ENCODE peak calls at places on chromosome 18, in eight cellular contexts. One of them, this sample, is unnamed.

GRCh38 chr18:35533916-35534315 is 36.2 kb upstream of the INO80C start:
- DNase-seq in IMR-90: no peak
- DNase-seq in foreskin fibroblast: no peak
- DNase-seq in left ventricle myocardium inferior: no peak
- DNase-seq in osteocyte: no peak
- DNase-seq in astrocyte of the cerebellum: no peak
- DNase-seq in fibroblast of pulmonary artery: no peak
- DNase-seq in upper lobe of right lung: no peak
- DNase-seq in this sample: no peak

GRCh38 chr18:74632088-74632679 is 34.5 kb downstream of the ZNF407 start:
- DNase-seq in fibroblast of pulmonary artery: no peak
- DNase-seq in astrocyte of the cerebellum: no peak
- DNase-seq in foreskin fibroblast: no peak
- DNase-seq in upper lobe of right lung: no peak
- DNase-seq in left ventricle myocardium inferior: no peak
- DNase-seq in IMR-90: no peak
- DNase-seq in osteocyte: no peak
- DNase-seq in this sample: no peak

GRCh38 chr18:58335821-58336220 is 291.8 kb downstream of the NEDD4L start:
- DNase-seq in left ventricle myocardium inferior: no peak
- DNase-seq in osteocyte: no peak
- DNase-seq in upper lobe of right lung: no peak
- DNase-seq in IMR-90: no peak
- DNase-seq in foreskin fibroblast: no peak
- DNase-seq in fibroblast of pulmonary artery: no peak
- DNase-seq in astrocyte of the cerebellum: no peak
- DNase-seq in this sample: no peak

GRCh38 chr18:74698881-74699280 is 101.2 kb downstream of the ZNF407 start:
- DNase-seq in foreskin fibroblast: no peak
- DNase-seq in osteocyte: no peak
- DNase-seq in left ventricle myocardium inferior: no peak
- DNase-seq in astrocyte of the cerebellum: no peak
- DNase-seq in IMR-90: no peak
- DNase-seq in upper lobe of right lung: no peak
- DNase-seq in fibroblast of pulmonary artery: no peak
- DNase-seq in this sample: no peak

GRCh38 chr18:26397019-26397418 is 151.3 kb downstream of the KCTD1 start:
- DNase-seq in upper lobe of right lung: no peak
- DNase-seq in foreskin fibroblast: no peak
- DNase-seq in left ventricle myocardium inferior: no peak
- DNase-seq in astrocyte of the cerebellum: no peak
- DNase-seq in fibroblast of pulmonary artery: no peak
- DNase-seq in osteocyte: no peak
- DNase-seq in IMR-90: no peak
- DNase-seq in this sample: no peak

GRCh38 chr18:8631265-8631664 is 22.0 kb downstream of the RAB12 start:
- DNase-seq in osteocyte: no peak
- DNase-seq in fibroblast of pulmonary artery: no peak
- DNase-seq in upper lobe of right lung: no peak
- DNase-seq in IMR-90: no peak
- DNase-seq in astrocyte of the cerebellum: no peak
- DNase-seq in foreskin fibroblast: no peak
- DNase-seq in left ventricle myocardium inferior: no peak
- DNase-seq in this sample: no peak

GRCh38 chr18:76977681-76978234 is 154.8 kb downstream of the MBP start:
- DNase-seq in IMR-90: peak; percentile 30
- DNase-seq in upper lobe of right lung: peak; percentile 44
- DNase-seq in osteocyte: peak; percentile 30
- DNase-seq in fibroblast of pulmonary artery: no peak
- DNase-seq in astrocyte of the cerebellum: no peak
- DNase-seq in foreskin fibroblast: no peak
- DNase-seq in left ventricle myocardium inferior: no peak
- DNase-seq in this sample: no peak

GRCh38 chr18:70621710-70622109 is 332.9 kb downstream of the SOCS6 start:
- DNase-seq in IMR-90: no peak
- DNase-seq in astrocyte of the cerebellum: no peak
- DNase-seq in upper lobe of right lung: no peak
- DNase-seq in foreskin fibroblast: no peak
- DNase-seq in left ventricle myocardium inferior: no peak
- DNase-seq in fibroblast of pulmonary artery: no peak
- DNase-seq in osteocyte: no peak
- DNase-seq in this sample: no peak

GRCh38 chr18:54416459-54416858 is 58.8 kb downstream of the C18orf54 start:
- DNase-seq in foreskin fibroblast: peak; percentile 61
- DNase-seq in IMR-90: peak; percentile 46
- DNase-seq in upper lobe of right lung: no peak
- DNase-seq in left ventricle myocardium inferior: no peak
- DNase-seq in astrocyte of the cerebellum: peak; percentile 77
- DNase-seq in osteocyte: no peak
- DNase-seq in fibroblast of pulmonary artery: peak; percentile 70
- DNase-seq in this sample: no peak

GRCh38 chr18:8703181-8703638 is 2.1 kb upstream of the MTCL1 start:
- DNase-seq in foreskin fibroblast: no peak
- DNase-seq in IMR-90: no peak
- DNase-seq in osteocyte: peak; percentile 74
- DNase-seq in upper lobe of right lung: no peak
- DNase-seq in astrocyte of the cerebellum: no peak
- DNase-seq in left ventricle myocardium inferior: no peak
- DNase-seq in fibroblast of pulmonary artery: no peak
- DNase-seq in this sample: peak; percentile 19

GRCh38 chr18:74489631-74490030 is 6.5 kb upstream of the CNDP2 start:
- DNase-seq in left ventricle myocardium inferior: no peak
- DNase-seq in IMR-90: peak; percentile 46
- DNase-seq in osteocyte: peak; percentile 30
- DNase-seq in foreskin fibroblast: peak; percentile 49
- DNase-seq in astrocyte of the cerebellum: peak; percentile 77
- DNase-seq in upper lobe of right lung: no peak
- DNase-seq in fibroblast of pulmonary artery: peak; percentile 27
- DNase-seq in this sample: no peak

GRCh38 chr18:33231474-33232317 is 208.8 kb downstream of the CCDC178 start:
- DNase-seq in fibroblast of pulmonary artery: peak; percentile 76
- DNase-seq in left ventricle myocardium inferior: peak; percentile 19
- DNase-seq in foreskin fibroblast: peak; percentile 80
- DNase-seq in osteocyte: peak; percentile 86
- DNase-seq in upper lobe of right lung: peak; percentile 48
- DNase-seq in IMR-90: peak; percentile 60
- DNase-seq in astrocyte of the cerebellum: peak; percentile 57
- DNase-seq in this sample: peak; percentile 86

GRCh38 chr18:33232318-33232626 is 208.2 kb downstream of the CCDC178 start:
- DNase-seq in osteocyte: no peak
- DNase-seq in fibroblast of pulmonary artery: no peak
- DNase-seq in astrocyte of the cerebellum: no peak
- DNase-seq in left ventricle myocardium inferior: no peak
- DNase-seq in upper lobe of right lung: no peak
- DNase-seq in IMR-90: no peak
- DNase-seq in foreskin fibroblast: peak; percentile 1
- DNase-seq in this sample: no peak
- TF ChIP-seq CTCF in osteocyte: peak; percentile 13
- TF ChIP-seq CTCF in fibroblast of pulmonary artery: no peak
- TF ChIP-seq CTCF in astrocyte of the cerebellum: no peak
- TF ChIP-seq CTCF in left ventricle myocardium inferior: peak; percentile 4
- TF ChIP-seq CTCF in upper lobe of right lung: no peak
- TF ChIP-seq CTCF in IMR-90: no peak
- TF ChIP-seq CTCF in foreskin fibroblast: no peak
- TF ChIP-seq CTCF in this sample: no peak

GRCh38 chr18:21109936-21110666 is 1.5 kb downstream of the ROCK1 start:
- DNase-seq in fibroblast of pulmonary artery: no peak
- DNase-seq in left ventricle myocardium inferior: no peak
- DNase-seq in IMR-90: peak; percentile 30
- DNase-seq in foreskin fibroblast: no peak
- DNase-seq in upper lobe of right lung: no peak
- DNase-seq in astrocyte of the cerebellum: no peak
- DNase-seq in osteocyte: no peak
- DNase-seq in this sample: no peak

GRCh38 chr18:21111351-21112139 is at the start of gene ROCK1:
- DNase-seq in IMR-90: peak; percentile 96
- DNase-seq in foreskin fibroblast: peak; percentile 99
- DNase-seq in fibroblast of pulmonary artery: peak; percentile 98
- DNase-seq in upper lobe of right lung: peak; percentile 100
- DNase-seq in left ventricle myocardium inferior: peak; percentile 99
- DNase-seq in osteocyte: peak; percentile 100
- DNase-seq in astrocyte of the cerebellum: peak; percentile 90
- DNase-seq in this sample: peak; percentile 99

GRCh38 chr18:21110667-21111350 is 804 bp downstream of the ROCK1 start:
- DNase-seq in upper lobe of right lung: peak; percentile 80
- DNase-seq in astrocyte of the cerebellum: no peak
- DNase-seq in left ventricle myocardium inferior: peak; percentile 44
- DNase-seq in IMR-90: peak; percentile 46
- DNase-seq in fibroblast of pulmonary artery: peak; percentile 39
- DNase-seq in foreskin fibroblast: peak; percentile 53
- DNase-seq in osteocyte: no peak
- DNase-seq in this sample: peak; percentile 61

GRCh38 chr18:21112543-21113105 is 1.0 kb upstream of the ROCK1 start:
- DNase-seq in upper lobe of right lung: no peak
- DNase-seq in left ventricle myocardium inferior: no peak
- DNase-seq in fibroblast of pulmonary artery: peak; percentile 16
- DNase-seq in IMR-90: peak; percentile 32
- DNase-seq in osteocyte: no peak
- DNase-seq in foreskin fibroblast: peak; percentile 44
- DNase-seq in astrocyte of the cerebellum: no peak
- DNase-seq in this sample: no peak

DNA sequence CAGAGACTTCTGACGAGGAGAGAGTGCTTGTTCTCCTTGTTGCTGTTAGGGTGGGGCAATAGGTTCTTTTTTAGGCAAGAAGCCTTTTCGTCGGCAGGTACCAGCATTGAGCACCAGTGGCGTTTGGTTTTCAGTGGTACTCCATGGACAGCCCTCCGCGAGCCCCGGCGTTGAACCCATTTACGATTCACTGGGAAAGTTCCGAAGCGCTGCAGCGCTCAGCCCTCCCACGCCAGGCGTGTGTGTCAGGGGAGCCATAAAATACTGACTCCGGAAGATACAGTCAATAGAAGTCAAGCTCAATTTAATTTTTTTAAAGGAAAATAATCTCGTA is 494 bp upstream of the ROCK1 start:
- DNase-seq in osteocyte: no peak
- DNase-seq in left ventricle myocardium inferior: no peak
- DNase-seq in IMR-90: no peak
- DNase-seq in upper lobe of right lung: no peak
- DNase-seq in foreskin fibroblast: no peak
- DNase-seq in fibroblast of pulmonary artery: no peak
- DNase-seq in astrocyte of the cerebellum: no peak
- DNase-seq in this sample: peak; percentile 68
- TF ChIP-seq CTCF in osteocyte: no peak
- TF ChIP-seq CTCF in left ventricle myocardium inferior: peak; percentile 24
- TF ChIP-seq CTCF in IMR-90: no peak
- TF ChIP-seq CTCF in upper lobe of right lung: no peak
- TF ChIP-seq CTCF in foreskin fibroblast: no peak
- TF ChIP-seq CTCF in fibroblast of pulmonary artery: no peak
- TF ChIP-seq CTCF in astrocyte of the cerebellum: no peak
- TF ChIP-seq CTCF in this sample: no peak

GRCh38 chr18:10525563-10526210 is at the start of gene NAPG:
- DNase-seq in upper lobe of right lung: peak; percentile 96
- DNase-seq in astrocyte of the cerebellum: peak; percentile 73
- DNase-seq in left ventricle myocardium inferior: peak; percentile 94
- DNase-seq in fibroblast of pulmonary artery: peak; percentile 96
- DNase-seq in foreskin fibroblast: peak; percentile 98
- DNase-seq in osteocyte: peak; percentile 97
- DNase-seq in IMR-90: peak; percentile 92
- DNase-seq in this sample: peak; percentile 86

GRCh38 chr18:10523544-10523943 is 2.3 kb upstream of the NAPG start:
- DNase-seq in left ventricle myocardium inferior: no peak
- DNase-seq in IMR-90: no peak
- DNase-seq in fibroblast of pulmonary artery: no peak
- DNase-seq in osteocyte: no peak
- DNase-seq in astrocyte of the cerebellum: no peak
- DNase-seq in foreskin fibroblast: no peak
- DNase-seq in upper lobe of right lung: no peak
- DNase-seq in this sample: no peak

GRCh38 chr18:10524507-10525425 is 1.1 kb upstream of the NAPG start:
- DNase-seq in upper lobe of right lung: no peak
- DNase-seq in left ventricle myocardium inferior: no peak
- DNase-seq in IMR-90: peak; percentile 50
- DNase-seq in astrocyte of the cerebellum: peak; percentile 44
- DNase-seq in osteocyte: no peak
- DNase-seq in fibroblast of pulmonary artery: no peak
- DNase-seq in foreskin fibroblast: no peak
- DNase-seq in this sample: no peak

GRCh38 chr18:10528439-10528838 is 2.6 kb downstream of the NAPG start:
- DNase-seq in left ventricle myocardium inferior: no peak
- DNase-seq in foreskin fibroblast: no peak
- DNase-seq in upper lobe of right lung: no peak
- DNase-seq in astrocyte of the cerebellum: no peak
- DNase-seq in fibroblast of pulmonary artery: no peak
- DNase-seq in IMR-90: no peak
- DNase-seq in osteocyte: no peak
- DNase-seq in this sample: no peak

DNA sequence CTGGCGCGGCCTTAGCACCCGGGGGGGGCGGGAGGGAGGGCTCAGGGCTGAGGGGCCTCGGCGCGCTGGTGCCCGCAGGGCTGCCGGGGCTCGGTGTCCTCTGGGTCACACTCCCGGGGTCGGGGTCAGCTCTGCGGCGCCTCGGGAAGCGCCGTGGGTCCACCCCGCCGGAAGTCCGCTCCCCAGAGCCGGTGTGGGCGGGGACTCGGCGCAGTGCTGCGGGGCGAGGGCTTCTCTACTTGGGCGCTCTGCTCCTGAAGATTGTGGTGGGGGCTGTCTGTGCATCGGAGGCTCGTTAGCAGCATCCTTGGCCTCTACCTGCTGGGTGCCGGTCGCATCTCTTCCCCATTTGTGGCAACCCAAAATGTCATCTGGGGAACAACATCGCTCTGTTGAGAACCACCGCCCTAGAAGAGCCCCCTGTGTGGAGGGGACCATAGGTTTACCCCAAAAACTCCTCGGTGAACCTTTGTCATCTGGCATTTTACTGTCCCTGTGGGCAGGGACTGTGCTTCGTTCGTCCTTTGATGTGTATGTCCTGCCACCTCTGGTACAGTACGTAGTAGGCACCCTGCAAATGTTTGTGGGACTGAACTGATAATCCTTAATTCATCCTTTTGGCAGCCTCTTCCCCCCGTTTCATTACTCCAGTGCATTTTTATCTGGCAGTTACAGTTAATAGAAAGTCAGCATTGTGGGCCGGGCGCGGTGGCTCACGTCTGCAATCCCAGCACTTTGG is 553 bp downstream of the NAPG start:
- DNase-seq in astrocyte of the cerebellum: no peak
- DNase-seq in IMR-90: peak; percentile 39
- DNase-seq in osteocyte: no peak
- DNase-seq in left ventricle myocardium inferior: peak; percentile 65
- DNase-seq in upper lobe of right lung: peak; percentile 86
- DNase-seq in fibroblast of pulmonary artery: peak; percentile 56
- DNase-seq in foreskin fibroblast: peak; percentile 71
- DNase-seq in this sample: peak; percentile 77
- TF ChIP-seq CTCF in astrocyte of the cerebellum: no peak
- TF ChIP-seq CTCF in IMR-90: no peak
- TF ChIP-seq CTCF in osteocyte: no peak
- TF ChIP-seq CTCF in left ventricle myocardium inferior: no peak
- TF ChIP-seq CTCF in upper lobe of right lung: no peak
- TF ChIP-seq CTCF in fibroblast of pulmonary artery: no peak
- TF ChIP-seq CTCF in foreskin fibroblast: no peak
- TF ChIP-seq CTCF in this sample: no peak

GRCh38 chr18:27400001-27400400 is 214.9 kb upstream of the CHST9 start:
- DNase-seq in astrocyte of the cerebellum: no peak
- DNase-seq in IMR-90: no peak
- DNase-seq in foreskin fibroblast: no peak
- DNase-seq in upper lobe of right lung: no peak
- DNase-seq in osteocyte: no peak
- DNase-seq in fibroblast of pulmonary artery: no peak
- DNase-seq in left ventricle myocardium inferior: no peak
- DNase-seq in this sample: peak; percentile 6
- TF ChIP-seq CTCF in astrocyte of the cerebellum: no peak
- TF ChIP-seq CTCF in IMR-90: no peak
- TF ChIP-seq CTCF in foreskin fibroblast: no peak
- TF ChIP-seq CTCF in upper lobe of right lung: no peak
- TF ChIP-seq CTCF in osteocyte: no peak
- TF ChIP-seq CTCF in fibroblast of pulmonary artery: no peak
- TF ChIP-seq CTCF in left ventricle myocardium inferior: no peak
- TF ChIP-seq CTCF in this sample: peak; percentile 29

This sample was measured in nephron progenitor cell.